ENCODE peak calls at places on chromosomes 16 and 17, in four cellular contexts. One of them, this sample, is unnamed.

GRCh38 chr17:1686086-1686485 is 1.4 kb upstream of the PRPF8 start:
- DNase-seq in GM12878: no peak
- DNase-seq in HL-60: no peak
- DNase-seq in K562: no peak
- DNase-seq in this sample: no peak

GRCh38 chr16:49621240-49622083 is 234.4 kb downstream of the ZNF423 start:
- DNase-seq in HL-60: no peak
- DNase-seq in GM12878: no peak
- DNase-seq in K562: no peak
- DNase-seq in this sample: no peak

GRCh38 chr17:65694601-65695000 is 133.2 kb upstream of the AXIN2 start:
- DNase-seq in GM12878: no peak
- DNase-seq in K562: no peak
- DNase-seq in HL-60: no peak
- DNase-seq in this sample: no peak

GRCh38 chr16:28195859-28196258 is 15.9 kb downstream of the XPO6 start:
- DNase-seq in HL-60: no peak
- DNase-seq in K562: no peak
- DNase-seq in GM12878: no peak
- DNase-seq in this sample: no peak

GRCh38 chr16:77777745-77778144 is 10.6 kb upstream of the VAT1L start:
- DNase-seq in K562: no peak
- DNase-seq in HL-60: no peak
- DNase-seq in GM12878: no peak
- DNase-seq in this sample: no peak

GRCh38 chr16:48538746-48539484 is 71.1 kb downstream of the N4BP1 start:
- DNase-seq in HL-60: no peak
- DNase-seq in K562: peak
- DNase-seq in GM12878: no peak
- DNase-seq in this sample: no peak

GRCh38 chr16:60907645-60908044 is 1128.6 kb downstream of the CDH8 start:
- DNase-seq in GM12878: no peak
- DNase-seq in HL-60: no peak
- DNase-seq in K562: no peak
- DNase-seq in this sample: no peak

GRCh38 chr16:4318171-4318910 is 2.5 kb downstream of the GLIS2 start:
- DNase-seq in K562: no peak
- DNase-seq in HL-60: no peak
- DNase-seq in GM12878: no peak
- DNase-seq in this sample: no peak

GRCh38 chr16:12182202-12182601 is 205.7 kb downstream of the SNX29 start:
- DNase-seq in GM12878: no peak
- DNase-seq in HL-60: no peak
- DNase-seq in K562: no peak
- DNase-seq in this sample: no peak

GRCh38 chr17:69716571-69716970 is 302.1 kb downstream of the MAP2K6 start:
- DNase-seq in K562: no peak
- DNase-seq in GM12878: no peak
- DNase-seq in HL-60: no peak
- DNase-seq in this sample: no peak

GRCh38 chr16:27111486-27111885 is 44.8 kb downstream of the C16orf82 start:
- DNase-seq in HL-60: no peak
- DNase-seq in K562: no peak
- DNase-seq in GM12878: no peak
- DNase-seq in this sample: no peak

GRCh38 chr16:70395345-70395901 is 43.5 kb downstream of the ST3GAL2 start:
- DNase-seq in GM12878: no peak
- DNase-seq in HL-60: peak
- DNase-seq in K562: peak
- DNase-seq in this sample: peak

GRCh38 chr17:61324540-61324868 is 75.1 kb upstream of the TBX2 start:
- DNase-seq in K562: no peak
- DNase-seq in HL-60: no peak
- DNase-seq in GM12878: no peak
- DNase-seq in this sample: no peak

GRCh38 chr17:6313835-6314234 is 121.1 kb downstream of the AIPL1 start:
- DNase-seq in HL-60: no peak
- DNase-seq in K562: no peak
- DNase-seq in GM12878: no peak
- DNase-seq in this sample: no peak

GRCh38 chr16:27461483-27462171 is 59.7 kb downstream of the IL21R start:
- DNase-seq in K562: no peak
- DNase-seq in HL-60: no peak
- DNase-seq in GM12878: no peak
- DNase-seq in this sample: no peak

GRCh38 chr17:77901476-77901875 is 57.0 kb upstream of the TNRC6C start:
- DNase-seq in GM12878: no peak
- DNase-seq in HL-60: no peak
- DNase-seq in K562: no peak
- DNase-seq in this sample: no peak

GRCh38 chr17:78089557-78090281 is 38.8 kb downstream of the TMC6 start:
- DNase-seq in GM12878: no peak
- DNase-seq in HL-60: no peak
- DNase-seq in K562: no peak
- DNase-seq in this sample: no peak

GRCh38 chr17:66190738-66191606 is 961 bp downstream of the CEP112 start:
- DNase-seq in HL-60: no peak
- DNase-seq in GM12878: no peak
- DNase-seq in K562: no peak
- DNase-seq in this sample: no peak

GRCh38 chr16:31472559-31473203 is 729 bp downstream of the TGFB1I1 start:
- DNase-seq in K562: peak
- DNase-seq in GM12878: no peak
- DNase-seq in HL-60: no peak
- DNase-seq in this sample: peak

GRCh38 chr16:3142327-3142726 is 7.5 kb downstream of the ZNF213 start:
- DNase-seq in GM12878: no peak
- DNase-seq in K562: no peak
- DNase-seq in HL-60: no peak
- DNase-seq in this sample: no peak

GRCh38 chr17:17177186-17177585 is 28.9 kb downstream of the PLD6 start:
- DNase-seq in GM12878: no peak
- DNase-seq in HL-60: no peak
- DNase-seq in K562: no peak
- DNase-seq in this sample: no peak

GRCh38 chr17:44776628-44777393 is 18.0 kb downstream of the ADAM11 start:
- DNase-seq in K562: no peak
- DNase-seq in GM12878: no peak
- DNase-seq in HL-60: no peak
- DNase-seq in this sample: no peak

GRCh38 chr16:81661082-81661481 is 118.0 kb upstream of the PLCG2 start:
- DNase-seq in K562: no peak
- DNase-seq in HL-60: no peak
- DNase-seq in GM12878: no peak
- DNase-seq in this sample: no peak

GRCh38 chr16:65769776-65770438 is 596.6 kb upstream of the CDH5 start:
- DNase-seq in K562: peak
- DNase-seq in GM12878: no peak
- DNase-seq in HL-60: peak
- DNase-seq in this sample: no peak

GRCh38 chr17:81420769-81421462 is 25.7 kb downstream of the BAHCC1 start:
- DNase-seq in HL-60: no peak
- DNase-seq in GM12878: no peak
- DNase-seq in K562: no peak
- DNase-seq in this sample: no peak

GRCh38 chr17:73998246-73999220 is 204.9 kb upstream of the RPL38 start:
- DNase-seq in HL-60: peak
- DNase-seq in GM12878: no peak
- DNase-seq in K562: peak
- DNase-seq in this sample: peak

GRCh38 chr17:34715504-34715903 is 136.1 kb downstream of the TMEM132E start:
- DNase-seq in GM12878: no peak
- DNase-seq in HL-60: no peak
- DNase-seq in K562: no peak
- DNase-seq in this sample: no peak

DNA sequence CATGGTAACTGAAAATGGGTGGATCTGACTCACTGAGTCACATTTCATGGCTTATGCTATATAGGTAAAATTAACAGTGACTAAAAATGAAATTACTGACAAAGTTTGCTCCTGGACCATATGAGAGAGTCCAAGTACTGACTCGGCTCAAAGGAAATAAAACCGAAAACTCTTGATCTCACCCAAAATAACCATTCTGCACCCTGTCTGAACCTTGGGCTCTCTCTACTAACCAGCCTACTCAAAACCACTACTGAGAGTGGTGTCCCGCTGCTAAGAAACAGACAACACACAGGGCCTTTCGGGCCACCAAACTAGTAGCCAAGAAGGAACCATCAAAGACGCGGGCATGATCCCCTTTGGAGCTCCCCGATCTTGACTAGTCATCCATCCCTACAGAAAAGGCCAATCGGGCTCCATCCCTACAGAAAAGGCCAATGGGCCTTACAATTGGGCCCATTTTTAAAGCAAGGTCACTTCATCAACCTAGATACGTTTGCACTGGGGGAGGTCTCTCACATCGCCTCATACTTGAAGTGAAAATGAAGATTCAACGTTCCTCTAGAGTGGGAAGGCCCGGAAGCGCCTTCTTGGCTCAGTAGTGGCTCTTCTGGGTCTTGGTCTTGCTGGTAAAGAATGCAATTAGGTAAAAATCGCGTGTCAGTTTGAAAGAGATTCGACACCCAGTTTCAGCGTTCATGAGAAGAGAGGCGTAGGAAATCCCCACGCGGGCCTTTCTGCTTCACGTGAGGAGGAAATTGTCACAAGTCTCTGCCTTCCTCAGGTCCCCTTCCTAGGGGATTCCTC is 715 bp upstream of the ZPBP2 start:
- DNase-seq in K562: no peak
- DNase-seq in GM12878: peak
- DNase-seq in HL-60: no peak
- DNase-seq in this sample: peak
- TF ChIP-seq SPI1 in K562: no peak
- TF ChIP-seq SPI1 in GM12878: peak
- TF ChIP-seq SPI1 in HL-60: no peak
- TF ChIP-seq SPI1 in this sample: no peak

GRCh38 chr17:11559601-11560000 is 38.7 kb upstream of the DNAH9 start:
- DNase-seq in HL-60: no peak
- DNase-seq in GM12878: no peak
- DNase-seq in K562: no peak
- DNase-seq in this sample: no peak

GRCh38 chr17:11558681-11559234 is 39.5 kb upstream of the DNAH9 start:
- DNase-seq in K562: no peak
- DNase-seq in GM12878: no peak
- DNase-seq in HL-60: no peak
- DNase-seq in this sample: no peak

GRCh38 chr17:11561281-11561680 is 37.0 kb upstream of the DNAH9 start:
- DNase-seq in HL-60: no peak
- DNase-seq in K562: no peak
- DNase-seq in GM12878: no peak
- DNase-seq in this sample: no peak

GRCh38 chr17:11561702-11562101 is 36.6 kb upstream of the DNAH9 start:
- DNase-seq in K562: no peak
- DNase-seq in HL-60: no peak
- DNase-seq in GM12878: no peak
- DNase-seq in this sample: no peak

GRCh38 chr17:11564483-11565380 is 33.5 kb upstream of the DNAH9 start:
- DNase-seq in K562: no peak
- DNase-seq in GM12878: no peak
- DNase-seq in HL-60: no peak
- DNase-seq in this sample: no peak
- TF ChIP-seq SPI1 in K562: no peak
- TF ChIP-seq SPI1 in GM12878: no peak
- TF ChIP-seq SPI1 in HL-60: no peak
- TF ChIP-seq SPI1 in this sample: no peak

DNA sequence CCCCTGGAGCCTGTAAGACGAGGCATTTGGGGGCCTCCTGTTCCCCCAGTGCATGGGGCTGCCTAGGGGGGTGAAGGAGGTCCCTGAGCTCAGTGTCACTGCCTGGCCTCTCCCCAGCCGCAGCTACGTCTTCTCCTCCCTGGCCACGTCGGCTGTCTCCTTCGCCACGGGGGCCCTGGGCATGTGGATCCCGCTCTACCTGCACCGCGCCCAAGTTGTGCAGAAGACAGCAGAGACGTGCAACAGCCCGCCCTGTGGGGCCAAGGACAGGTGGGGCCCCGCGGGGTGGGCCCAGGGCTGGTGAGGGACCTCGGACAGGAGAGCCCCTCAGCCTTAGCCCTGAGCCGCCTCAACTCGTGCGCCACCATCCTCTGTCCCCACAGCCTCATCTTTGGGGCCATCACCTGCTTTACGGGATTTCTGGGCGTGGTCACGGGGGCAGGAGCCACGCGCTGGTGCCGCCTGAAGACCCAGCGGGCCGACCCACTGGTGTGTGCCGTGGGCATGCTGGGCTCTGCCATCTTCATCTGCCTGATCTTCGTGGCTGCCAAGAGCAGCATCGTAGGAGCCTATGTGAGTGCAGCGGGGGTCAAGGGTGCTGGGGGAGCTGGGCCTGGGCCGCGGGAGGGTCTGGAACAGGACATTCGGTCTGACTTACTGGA is 22.2 kb downstream of the MYBBP1A start:
- DNase-seq in K562: no peak
- DNase-seq in HL-60: no peak
- DNase-seq in GM12878: no peak
- DNase-seq in this sample: no peak
- TF ChIP-seq SPI1 in K562: no peak
- TF ChIP-seq SPI1 in HL-60: no peak
- TF ChIP-seq SPI1 in GM12878: no peak
- TF ChIP-seq SPI1 in this sample: no peak

GRCh38 chr16:83914091-83914710 is 15.3 kb downstream of the MLYCD start:
- DNase-seq in GM12878: no peak
- DNase-seq in HL-60: no peak
- DNase-seq in K562: no peak
- DNase-seq in this sample: no peak

GRCh38 chr16:83912152-83912948 is 13.4 kb downstream of the MLYCD start:
- DNase-seq in HL-60: no peak
- DNase-seq in GM12878: no peak
- DNase-seq in K562: no peak
- DNase-seq in this sample: no peak

GRCh38 chr16:83913234-83913633 is 14.3 kb downstream of the MLYCD start:
- DNase-seq in K562: no peak
- DNase-seq in HL-60: no peak
- DNase-seq in GM12878: no peak
- DNase-seq in this sample: no peak

GRCh38 chr16:83908798-83909197 is 9.9 kb downstream of the MLYCD start:
- DNase-seq in HL-60: no peak
- DNase-seq in GM12878: no peak
- DNase-seq in K562: no peak
- DNase-seq in this sample: no peak

GRCh38 chr16:83911290-83911689 is 12.4 kb downstream of the MLYCD start:
- DNase-seq in HL-60: no peak
- DNase-seq in GM12878: no peak
- DNase-seq in K562: no peak
- DNase-seq in this sample: no peak
- TF ChIP-seq SPI1 in HL-60: no peak
- TF ChIP-seq SPI1 in GM12878: no peak
- TF ChIP-seq SPI1 in K562: no peak
- TF ChIP-seq SPI1 in this sample: no peak

This sample was measured in GM12891.